ENCODE peak calls at places on chromosomes 12 and 14, in nine cellular contexts. One of them, this sample, is unnamed.

GRCh38 chr12:113222730-113223531 is 1.7 kb downstream of the TPCN1 start:
- DNase-seq in left lung: no peak
- DNase-seq in fibroblast of pulmonary artery: peak
- DNase-seq in astrocyte of the spinal cord: peak
- DNase-seq in neural progenitor cell: no peak
- DNase-seq in fibroblast of mammary gland: peak
- DNase-seq in GM23338: peak
- DNase-seq in fibroblast of lung: peak
- DNase-seq in IMR-90: peak
- DNase-seq in this sample: peak

GRCh38 chr14:95460647-95461478 is 55.6 kb downstream of the SYNE3 start:
- DNase-seq in left lung: no peak
- DNase-seq in fibroblast of pulmonary artery: peak
- DNase-seq in astrocyte of the spinal cord: peak
- DNase-seq in neural progenitor cell: peak
- DNase-seq in fibroblast of mammary gland: peak
- DNase-seq in GM23338: peak
- DNase-seq in fibroblast of lung: peak
- DNase-seq in IMR-90: peak
- DNase-seq in this sample: no peak

GRCh38 chr12:100153131-100153530 is 10.5 kb upstream of the BLTP3B start:
- DNase-seq in left lung: no peak
- DNase-seq in fibroblast of pulmonary artery: no peak
- DNase-seq in astrocyte of the spinal cord: no peak
- DNase-seq in neural progenitor cell: no peak
- DNase-seq in fibroblast of mammary gland: no peak
- DNase-seq in GM23338: no peak
- DNase-seq in fibroblast of lung: no peak
- DNase-seq in IMR-90: no peak
- DNase-seq in this sample: no peak

GRCh38 chr14:75200451-75200850 is 24.0 kb upstream of the TMED10 start:
- DNase-seq in left lung: no peak
- DNase-seq in fibroblast of pulmonary artery: no peak
- DNase-seq in astrocyte of the spinal cord: no peak
- DNase-seq in neural progenitor cell: no peak
- DNase-seq in fibroblast of mammary gland: no peak
- DNase-seq in GM23338: no peak
- DNase-seq in fibroblast of lung: no peak
- DNase-seq in IMR-90: no peak
- DNase-seq in this sample: peak

GRCh38 chr12:109111775-109112491 is 4.5 kb upstream of the ACACB start:
- DNase-seq in left lung: no peak
- DNase-seq in fibroblast of pulmonary artery: peak
- DNase-seq in astrocyte of the spinal cord: peak
- DNase-seq in neural progenitor cell: peak
- DNase-seq in fibroblast of mammary gland: peak
- DNase-seq in GM23338: peak
- DNase-seq in fibroblast of lung: peak
- DNase-seq in IMR-90: peak
- DNase-seq in this sample: no peak

GRCh38 chr14:100659345-100660001 is 67.2 kb upstream of the DLK1 start:
- DNase-seq in left lung: no peak
- DNase-seq in fibroblast of pulmonary artery: no peak
- DNase-seq in astrocyte of the spinal cord: no peak
- DNase-seq in neural progenitor cell: no peak
- DNase-seq in fibroblast of mammary gland: no peak
- DNase-seq in GM23338: no peak
- DNase-seq in fibroblast of lung: no peak
- DNase-seq in IMR-90: no peak
- DNase-seq in this sample: no peak

GRCh38 chr14:105935384-105935783 is 409.0 kb downstream of the TMEM121 start:
- DNase-seq in left lung: no peak
- DNase-seq in fibroblast of pulmonary artery: no peak
- DNase-seq in astrocyte of the spinal cord: no peak
- DNase-seq in neural progenitor cell: no peak
- DNase-seq in fibroblast of mammary gland: no peak
- DNase-seq in GM23338: no peak
- DNase-seq in fibroblast of lung: no peak
- DNase-seq in IMR-90: no peak
- DNase-seq in this sample: no peak

GRCh38 chr12:112870267-112870980 is 36.3 kb upstream of the OAS1 start:
- DNase-seq in left lung: no peak
- DNase-seq in fibroblast of pulmonary artery: no peak
- DNase-seq in astrocyte of the spinal cord: no peak
- DNase-seq in neural progenitor cell: no peak
- DNase-seq in fibroblast of mammary gland: no peak
- DNase-seq in GM23338: no peak
- DNase-seq in fibroblast of lung: no peak
- DNase-seq in IMR-90: no peak
- DNase-seq in this sample: no peak

GRCh38 chr12:53051058-53051880 is 1.4 kb downstream of the TNS2 start:
- DNase-seq in left lung: peak
- DNase-seq in fibroblast of pulmonary artery: peak
- DNase-seq in astrocyte of the spinal cord: no peak
- DNase-seq in neural progenitor cell: no peak
- DNase-seq in fibroblast of mammary gland: peak
- DNase-seq in GM23338: no peak
- DNase-seq in fibroblast of lung: peak
- DNase-seq in IMR-90: peak
- DNase-seq in this sample: peak

GRCh38 chr12:49766115-49766455 is 24.7 kb downstream of the TMBIM6 start:
- DNase-seq in left lung: no peak
- DNase-seq in fibroblast of pulmonary artery: no peak
- DNase-seq in astrocyte of the spinal cord: no peak
- DNase-seq in neural progenitor cell: no peak
- DNase-seq in fibroblast of mammary gland: no peak
- DNase-seq in GM23338: no peak
- DNase-seq in fibroblast of lung: no peak
- DNase-seq in IMR-90: no peak
- DNase-seq in this sample: no peak

GRCh38 chr14:29601559-29602109 is 326.0 kb downstream of the PRKD1 start:
- DNase-seq in left lung: no peak
- DNase-seq in fibroblast of pulmonary artery: peak
- DNase-seq in astrocyte of the spinal cord: no peak
- DNase-seq in neural progenitor cell: no peak
- DNase-seq in fibroblast of mammary gland: peak
- DNase-seq in GM23338: no peak
- DNase-seq in fibroblast of lung: peak
- DNase-seq in IMR-90: peak
- DNase-seq in this sample: no peak

GRCh38 chr14:63454863-63455622 is 88.1 kb downstream of the PPP2R5E start:
- DNase-seq in left lung: no peak
- DNase-seq in fibroblast of pulmonary artery: peak
- DNase-seq in astrocyte of the spinal cord: peak
- DNase-seq in neural progenitor cell: no peak
- DNase-seq in fibroblast of mammary gland: peak
- DNase-seq in GM23338: peak
- DNase-seq in fibroblast of lung: peak
- DNase-seq in IMR-90: peak
- DNase-seq in this sample: no peak

GRCh38 chr14:32244404-32244803 is 41.3 kb upstream of the RNU6-8 start:
- DNase-seq in left lung: no peak
- DNase-seq in fibroblast of pulmonary artery: peak
- DNase-seq in astrocyte of the spinal cord: no peak
- DNase-seq in neural progenitor cell: no peak
- DNase-seq in fibroblast of mammary gland: no peak
- DNase-seq in GM23338: peak
- DNase-seq in fibroblast of lung: peak
- DNase-seq in IMR-90: no peak
- DNase-seq in this sample: no peak

GRCh38 chr14:95289323-95290010 is 30.2 kb downstream of the CLMN start:
- DNase-seq in left lung: no peak
- DNase-seq in fibroblast of pulmonary artery: no peak
- DNase-seq in astrocyte of the spinal cord: no peak
- DNase-seq in neural progenitor cell: no peak
- DNase-seq in fibroblast of mammary gland: no peak
- DNase-seq in GM23338: no peak
- DNase-seq in fibroblast of lung: no peak
- DNase-seq in IMR-90: no peak
- DNase-seq in this sample: no peak

GRCh38 chr12:54588110-54588831 is at the start of gene PPP1R1A:
- DNase-seq in left lung: no peak
- DNase-seq in fibroblast of pulmonary artery: no peak
- DNase-seq in astrocyte of the spinal cord: no peak
- DNase-seq in neural progenitor cell: peak
- DNase-seq in fibroblast of mammary gland: no peak
- DNase-seq in GM23338: peak
- DNase-seq in fibroblast of lung: no peak
- DNase-seq in IMR-90: no peak
- DNase-seq in this sample: peak
- H3K4me3 ChIP-seq in left lung: peak
- H3K4me3 ChIP-seq in fibroblast of pulmonary artery: no peak
- H3K4me3 ChIP-seq in astrocyte of the spinal cord: no peak
- H3K4me3 ChIP-seq in neural progenitor cell: peak
- H3K4me3 ChIP-seq in fibroblast of mammary gland: no peak
- H3K4me3 ChIP-seq in GM23338: peak
- H3K4me3 ChIP-seq in fibroblast of lung: no peak
- H3K4me3 ChIP-seq in IMR-90: no peak
- H3K4me3 ChIP-seq in this sample: peak

GRCh38 chr12:107732365-107732764 is 28.6 kb downstream of the PRDM4 start:
- DNase-seq in left lung: no peak
- DNase-seq in fibroblast of pulmonary artery: no peak
- DNase-seq in astrocyte of the spinal cord: no peak
- DNase-seq in neural progenitor cell: no peak
- DNase-seq in fibroblast of mammary gland: no peak
- DNase-seq in GM23338: peak
- DNase-seq in fibroblast of lung: no peak
- DNase-seq in IMR-90: no peak
- DNase-seq in this sample: no peak
- TF ChIP-seq CTCF in left lung: no peak
- TF ChIP-seq CTCF in fibroblast of pulmonary artery: no peak
- TF ChIP-seq CTCF in astrocyte of the spinal cord: no peak
- TF ChIP-seq CTCF in neural progenitor cell: no peak
- TF ChIP-seq CTCF in fibroblast of mammary gland: no peak
- TF ChIP-seq CTCF in GM23338: no peak
- TF ChIP-seq CTCF in fibroblast of lung: no peak
- TF ChIP-seq CTCF in IMR-90: no peak
- TF ChIP-seq CTCF in this sample: no peak

GRCh38 chr12:64544371-64544770 is 65.9 kb upstream of the RASSF3 start:
- DNase-seq in left lung: no peak
- DNase-seq in fibroblast of pulmonary artery: no peak
- DNase-seq in astrocyte of the spinal cord: no peak
- DNase-seq in neural progenitor cell: no peak
- DNase-seq in fibroblast of mammary gland: no peak
- DNase-seq in GM23338: no peak
- DNase-seq in fibroblast of lung: no peak
- DNase-seq in IMR-90: no peak
- DNase-seq in this sample: no peak
- H3K4me3 ChIP-seq in left lung: no peak
- H3K4me3 ChIP-seq in fibroblast of pulmonary artery: no peak
- H3K4me3 ChIP-seq in astrocyte of the spinal cord: no peak
- H3K4me3 ChIP-seq in neural progenitor cell: no peak
- H3K4me3 ChIP-seq in fibroblast of mammary gland: no peak
- H3K4me3 ChIP-seq in GM23338: no peak
- H3K4me3 ChIP-seq in fibroblast of lung: no peak
- H3K4me3 ChIP-seq in IMR-90: no peak
- H3K4me3 ChIP-seq in this sample: no peak

DNA sequence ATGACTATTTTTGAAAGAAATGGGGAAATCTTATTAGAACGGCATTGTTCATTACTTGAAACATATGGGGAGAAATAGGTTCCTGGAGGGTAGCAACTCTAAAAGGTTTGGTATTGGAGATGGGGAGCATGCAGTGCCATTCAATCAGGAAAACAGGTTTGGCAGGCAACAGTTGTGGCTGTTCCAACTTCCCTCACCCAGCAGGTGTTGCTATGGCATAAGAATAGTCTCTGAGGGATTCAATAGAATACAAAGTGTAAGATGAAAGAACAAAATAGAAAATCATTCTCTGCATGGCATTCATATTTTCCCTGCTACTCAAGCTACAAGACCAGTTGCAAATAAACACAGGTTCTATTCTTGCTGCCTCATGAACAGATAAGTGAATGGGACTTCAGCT is 393.3 kb upstream of the RPL10L start:
- DNase-seq in left lung: no peak
- DNase-seq in fibroblast of pulmonary artery: no peak
- DNase-seq in astrocyte of the spinal cord: peak
- DNase-seq in neural progenitor cell: peak
- DNase-seq in fibroblast of mammary gland: no peak
- DNase-seq in GM23338: peak
- DNase-seq in fibroblast of lung: no peak
- DNase-seq in IMR-90: no peak
- DNase-seq in this sample: no peak
- TF ChIP-seq CTCF in left lung: no peak
- TF ChIP-seq CTCF in fibroblast of pulmonary artery: no peak
- TF ChIP-seq CTCF in astrocyte of the spinal cord: no peak
- TF ChIP-seq CTCF in neural progenitor cell: peak
- TF ChIP-seq CTCF in fibroblast of mammary gland: no peak
- TF ChIP-seq CTCF in GM23338: peak
- TF ChIP-seq CTCF in fibroblast of lung: no peak
- TF ChIP-seq CTCF in IMR-90: no peak
- TF ChIP-seq CTCF in this sample: no peak

This sample was measured in pancreas.